ENCODE peak calls at places on chromosomes 12 and 14, in eight cellular contexts. One of them, this sample, is unnamed.

GRCh38 chr12:112112423-112113132 is 4.0 kb upstream of the NAA25 start:
- DNase-seq in body of pancreas: peak; percentile 8
- DNase-seq in nephron progenitor cell: no peak
- DNase-seq in ovary: no peak
- DNase-seq in NCI-H510A treated with DMSO at 0.1 percent for 48 hours: no peak
- DNase-seq in activated gamma-delta T cell treated with Interleukin-2 at 50 U/mL for 16 hours: no peak
- DNase-seq in NCI-H1092 treated with DMSO at 0.1 percent for 48 hours: no peak
- DNase-seq in T-helper 9 cell: no peak
- DNase-seq in this sample: no peak

GRCh38 chr12:121537814-121538698 is 42.8 kb downstream of the KDM2B start:
- DNase-seq in T-helper 9 cell: no peak
- DNase-seq in nephron progenitor cell: peak; percentile 65
- DNase-seq in NCI-H1092 treated with DMSO at 0.1 percent for 48 hours: no peak
- DNase-seq in NCI-H510A treated with DMSO at 0.1 percent for 48 hours: no peak
- DNase-seq in body of pancreas: no peak
- DNase-seq in activated gamma-delta T cell treated with Interleukin-2 at 50 U/mL for 16 hours: peak; percentile 26
- DNase-seq in ovary: peak; percentile 60
- DNase-seq in this sample: no peak

GRCh38 chr14:61940669-61941420 is 178.6 kb downstream of the SNAPC1 start:
- DNase-seq in ovary: no peak
- DNase-seq in NCI-H510A treated with DMSO at 0.1 percent for 48 hours: no peak
- DNase-seq in body of pancreas: no peak
- DNase-seq in NCI-H1092 treated with DMSO at 0.1 percent for 48 hours: no peak
- DNase-seq in nephron progenitor cell: peak; percentile 15
- DNase-seq in activated gamma-delta T cell treated with Interleukin-2 at 50 U/mL for 16 hours: no peak
- DNase-seq in T-helper 9 cell: no peak
- DNase-seq in this sample: no peak

GRCh38 chr12:84455598-84455997 is 457.0 kb downstream of the SLC6A15 start:
- DNase-seq in NCI-H1092 treated with DMSO at 0.1 percent for 48 hours: no peak
- DNase-seq in activated gamma-delta T cell treated with Interleukin-2 at 50 U/mL for 16 hours: no peak
- DNase-seq in ovary: no peak
- DNase-seq in T-helper 9 cell: no peak
- DNase-seq in NCI-H510A treated with DMSO at 0.1 percent for 48 hours: no peak
- DNase-seq in body of pancreas: no peak
- DNase-seq in nephron progenitor cell: no peak
- DNase-seq in this sample: no peak

GRCh38 chr12:6613015-6613775 is 6.0 kb upstream of the CHD4 start:
- DNase-seq in NCI-H1092 treated with DMSO at 0.1 percent for 48 hours: peak; percentile 92
- DNase-seq in body of pancreas: peak; percentile 58
- DNase-seq in ovary: peak; percentile 91
- DNase-seq in T-helper 9 cell: no peak
- DNase-seq in NCI-H510A treated with DMSO at 0.1 percent for 48 hours: peak; percentile 87
- DNase-seq in activated gamma-delta T cell treated with Interleukin-2 at 50 U/mL for 16 hours: peak; percentile 42
- DNase-seq in nephron progenitor cell: peak; percentile 63
- DNase-seq in this sample: peak; percentile 97

GRCh38 chr12:13304924-13305323 is 108.4 kb downstream of the EMP1 start:
- DNase-seq in NCI-H510A treated with DMSO at 0.1 percent for 48 hours: no peak
- DNase-seq in NCI-H1092 treated with DMSO at 0.1 percent for 48 hours: no peak
- DNase-seq in nephron progenitor cell: no peak
- DNase-seq in activated gamma-delta T cell treated with Interleukin-2 at 50 U/mL for 16 hours: no peak
- DNase-seq in T-helper 9 cell: no peak
- DNase-seq in body of pancreas: no peak
- DNase-seq in ovary: no peak
- DNase-seq in this sample: no peak

GRCh38 chr12:120363274-120363855 is 5.6 kb downstream of the MSI1 start:
- DNase-seq in T-helper 9 cell: no peak
- DNase-seq in NCI-H510A treated with DMSO at 0.1 percent for 48 hours: no peak
- DNase-seq in activated gamma-delta T cell treated with Interleukin-2 at 50 U/mL for 16 hours: no peak
- DNase-seq in body of pancreas: no peak
- DNase-seq in nephron progenitor cell: no peak
- DNase-seq in ovary: no peak
- DNase-seq in NCI-H1092 treated with DMSO at 0.1 percent for 48 hours: peak; percentile 39
- DNase-seq in this sample: no peak

GRCh38 chr14:38704220-38704619 is 398.8 kb downstream of the SEC23A start:
- DNase-seq in T-helper 9 cell: no peak
- DNase-seq in ovary: no peak
- DNase-seq in nephron progenitor cell: no peak
- DNase-seq in NCI-H510A treated with DMSO at 0.1 percent for 48 hours: no peak
- DNase-seq in activated gamma-delta T cell treated with Interleukin-2 at 50 U/mL for 16 hours: no peak
- DNase-seq in NCI-H1092 treated with DMSO at 0.1 percent for 48 hours: no peak
- DNase-seq in body of pancreas: no peak
- DNase-seq in this sample: no peak

GRCh38 chr14:100246809-100247428 is 8.0 kb downstream of the YY1 start:
- DNase-seq in NCI-H510A treated with DMSO at 0.1 percent for 48 hours: peak; percentile 83
- DNase-seq in T-helper 9 cell: no peak
- DNase-seq in body of pancreas: no peak
- DNase-seq in nephron progenitor cell: no peak
- DNase-seq in NCI-H1092 treated with DMSO at 0.1 percent for 48 hours: peak; percentile 53
- DNase-seq in ovary: no peak
- DNase-seq in activated gamma-delta T cell treated with Interleukin-2 at 50 U/mL for 16 hours: no peak
- DNase-seq in this sample: peak; percentile 55

GRCh38 chr14:77660754-77661153 is 44.3 kb upstream of the SPTLC2 start:
- DNase-seq in NCI-H510A treated with DMSO at 0.1 percent for 48 hours: peak; percentile 8
- DNase-seq in T-helper 9 cell: no peak
- DNase-seq in nephron progenitor cell: no peak
- DNase-seq in ovary: no peak
- DNase-seq in body of pancreas: no peak
- DNase-seq in NCI-H1092 treated with DMSO at 0.1 percent for 48 hours: peak; percentile 82
- DNase-seq in activated gamma-delta T cell treated with Interleukin-2 at 50 U/mL for 16 hours: no peak
- DNase-seq in this sample: peak; percentile 86

GRCh38 chr14:30402846-30403245 is 156.1 kb upstream of the G2E3 start:
- DNase-seq in NCI-H510A treated with DMSO at 0.1 percent for 48 hours: no peak
- DNase-seq in nephron progenitor cell: no peak
- DNase-seq in ovary: no peak
- DNase-seq in body of pancreas: no peak
- DNase-seq in T-helper 9 cell: no peak
- DNase-seq in NCI-H1092 treated with DMSO at 0.1 percent for 48 hours: no peak
- DNase-seq in activated gamma-delta T cell treated with Interleukin-2 at 50 U/mL for 16 hours: no peak
- DNase-seq in this sample: no peak

GRCh38 chr12:58712981-58713380 is 207.3 kb downstream of the LRIG3 start:
- DNase-seq in NCI-H1092 treated with DMSO at 0.1 percent for 48 hours: no peak
- DNase-seq in ovary: no peak
- DNase-seq in T-helper 9 cell: no peak
- DNase-seq in activated gamma-delta T cell treated with Interleukin-2 at 50 U/mL for 16 hours: no peak
- DNase-seq in body of pancreas: no peak
- DNase-seq in nephron progenitor cell: no peak
- DNase-seq in NCI-H510A treated with DMSO at 0.1 percent for 48 hours: no peak
- DNase-seq in this sample: no peak

GRCh38 chr12:126474703-126475102 is 1409.5 kb downstream of the AACS start:
- DNase-seq in NCI-H510A treated with DMSO at 0.1 percent for 48 hours: no peak
- DNase-seq in nephron progenitor cell: no peak
- DNase-seq in NCI-H1092 treated with DMSO at 0.1 percent for 48 hours: no peak
- DNase-seq in body of pancreas: no peak
- DNase-seq in T-helper 9 cell: no peak
- DNase-seq in ovary: no peak
- DNase-seq in activated gamma-delta T cell treated with Interleukin-2 at 50 U/mL for 16 hours: no peak
- DNase-seq in this sample: no peak

GRCh38 chr14:105478624-105479305 is 4.1 kb downstream of the CRIP2 start:
- DNase-seq in ovary: no peak
- DNase-seq in NCI-H1092 treated with DMSO at 0.1 percent for 48 hours: no peak
- DNase-seq in NCI-H510A treated with DMSO at 0.1 percent for 48 hours: no peak
- DNase-seq in T-helper 9 cell: peak; percentile 54
- DNase-seq in activated gamma-delta T cell treated with Interleukin-2 at 50 U/mL for 16 hours: no peak
- DNase-seq in nephron progenitor cell: peak; percentile 48
- DNase-seq in body of pancreas: no peak
- DNase-seq in this sample: no peak

GRCh38 chr14:105533811-105534498 is 7.6 kb downstream of the TMEM121 start:
- DNase-seq in NCI-H510A treated with DMSO at 0.1 percent for 48 hours: no peak
- DNase-seq in body of pancreas: no peak
- DNase-seq in ovary: no peak
- DNase-seq in NCI-H1092 treated with DMSO at 0.1 percent for 48 hours: no peak
- DNase-seq in activated gamma-delta T cell treated with Interleukin-2 at 50 U/mL for 16 hours: no peak
- DNase-seq in T-helper 9 cell: no peak
- DNase-seq in nephron progenitor cell: no peak
- DNase-seq in this sample: no peak

GRCh38 chr12:1698638-1699214 is 7.9 kb downstream of the ADIPOR2 start:
- DNase-seq in ovary: no peak
- DNase-seq in T-helper 9 cell: no peak
- DNase-seq in NCI-H1092 treated with DMSO at 0.1 percent for 48 hours: no peak
- DNase-seq in nephron progenitor cell: no peak
- DNase-seq in activated gamma-delta T cell treated with Interleukin-2 at 50 U/mL for 16 hours: no peak
- DNase-seq in body of pancreas: no peak
- DNase-seq in NCI-H510A treated with DMSO at 0.1 percent for 48 hours: peak; percentile 11
- DNase-seq in this sample: peak; percentile 2

GRCh38 chr12:119624971-119625370 is 31.4 kb downstream of the TMEM233 start:
- DNase-seq in NCI-H1092 treated with DMSO at 0.1 percent for 48 hours: peak; percentile 75
- DNase-seq in body of pancreas: no peak
- DNase-seq in activated gamma-delta T cell treated with Interleukin-2 at 50 U/mL for 16 hours: no peak
- DNase-seq in NCI-H510A treated with DMSO at 0.1 percent for 48 hours: no peak
- DNase-seq in T-helper 9 cell: no peak
- DNase-seq in ovary: no peak
- DNase-seq in nephron progenitor cell: no peak
- DNase-seq in this sample: peak; percentile 92

GRCh38 chr12:57837779-57838562 is 8.6 kb downstream of the CTDSP2 start:
- DNase-seq in ovary: no peak
- DNase-seq in T-helper 9 cell: no peak
- DNase-seq in nephron progenitor cell: no peak
- DNase-seq in NCI-H510A treated with DMSO at 0.1 percent for 48 hours: peak; percentile 58
- DNase-seq in activated gamma-delta T cell treated with Interleukin-2 at 50 U/mL for 16 hours: no peak
- DNase-seq in NCI-H1092 treated with DMSO at 0.1 percent for 48 hours: peak; percentile 4
- DNase-seq in body of pancreas: no peak
- DNase-seq in this sample: no peak

GRCh38 chr12:18135509-18135908 is 45.5 kb upstream of the RERGL start:
- DNase-seq in activated gamma-delta T cell treated with Interleukin-2 at 50 U/mL for 16 hours: no peak
- DNase-seq in ovary: no peak
- DNase-seq in NCI-H510A treated with DMSO at 0.1 percent for 48 hours: no peak
- DNase-seq in NCI-H1092 treated with DMSO at 0.1 percent for 48 hours: no peak
- DNase-seq in body of pancreas: no peak
- DNase-seq in T-helper 9 cell: no peak
- DNase-seq in nephron progenitor cell: no peak
- DNase-seq in this sample: no peak

GRCh38 chr12:89928467-89928866 is 219.8 kb upstream of the ATP2B1 start:
- DNase-seq in NCI-H1092 treated with DMSO at 0.1 percent for 48 hours: no peak
- DNase-seq in NCI-H510A treated with DMSO at 0.1 percent for 48 hours: no peak
- DNase-seq in T-helper 9 cell: no peak
- DNase-seq in body of pancreas: no peak
- DNase-seq in activated gamma-delta T cell treated with Interleukin-2 at 50 U/mL for 16 hours: no peak
- DNase-seq in nephron progenitor cell: no peak
- DNase-seq in ovary: no peak
- DNase-seq in this sample: no peak

GRCh38 chr12:32586390-32586789 is 92.7 kb upstream of the DNM1L start:
- DNase-seq in NCI-H1092 treated with DMSO at 0.1 percent for 48 hours: no peak
- DNase-seq in body of pancreas: no peak
- DNase-seq in nephron progenitor cell: no peak
- DNase-seq in NCI-H510A treated with DMSO at 0.1 percent for 48 hours: no peak
- DNase-seq in ovary: no peak
- DNase-seq in activated gamma-delta T cell treated with Interleukin-2 at 50 U/mL for 16 hours: no peak
- DNase-seq in T-helper 9 cell: no peak
- DNase-seq in this sample: no peak

GRCh38 chr12:6548556-6549378 is 7.1 kb downstream of the IFFO1 start:
- DNase-seq in NCI-H510A treated with DMSO at 0.1 percent for 48 hours: no peak
- DNase-seq in ovary: no peak
- DNase-seq in T-helper 9 cell: no peak
- DNase-seq in body of pancreas: no peak
- DNase-seq in NCI-H1092 treated with DMSO at 0.1 percent for 48 hours: no peak
- DNase-seq in nephron progenitor cell: no peak
- DNase-seq in activated gamma-delta T cell treated with Interleukin-2 at 50 U/mL for 16 hours: no peak
- DNase-seq in this sample: no peak

GRCh38 chr12:11967356-11968040 is 103.2 kb upstream of the BCL2L14 start:
- DNase-seq in NCI-H1092 treated with DMSO at 0.1 percent for 48 hours: no peak
- DNase-seq in nephron progenitor cell: no peak
- DNase-seq in activated gamma-delta T cell treated with Interleukin-2 at 50 U/mL for 16 hours: no peak
- DNase-seq in ovary: no peak
- DNase-seq in T-helper 9 cell: no peak
- DNase-seq in body of pancreas: no peak
- DNase-seq in NCI-H510A treated with DMSO at 0.1 percent for 48 hours: no peak
- DNase-seq in this sample: no peak

GRCh38 chr12:64625243-64626077 is 15.2 kb downstream of the RASSF3 start:
- DNase-seq in NCI-H1092 treated with DMSO at 0.1 percent for 48 hours: no peak
- DNase-seq in ovary: no peak
- DNase-seq in NCI-H510A treated with DMSO at 0.1 percent for 48 hours: peak; percentile 46
- DNase-seq in nephron progenitor cell: no peak
- DNase-seq in body of pancreas: peak; percentile 41
- DNase-seq in activated gamma-delta T cell treated with Interleukin-2 at 50 U/mL for 16 hours: no peak
- DNase-seq in T-helper 9 cell: no peak
- DNase-seq in this sample: no peak

GRCh38 chr12:115710104-115710564 is 567.4 kb downstream of the MED13L start:
- DNase-seq in ovary: no peak
- DNase-seq in T-helper 9 cell: no peak
- DNase-seq in NCI-H510A treated with DMSO at 0.1 percent for 48 hours: no peak
- DNase-seq in nephron progenitor cell: no peak
- DNase-seq in NCI-H1092 treated with DMSO at 0.1 percent for 48 hours: peak; percentile 74
- DNase-seq in body of pancreas: peak; percentile 9
- DNase-seq in activated gamma-delta T cell treated with Interleukin-2 at 50 U/mL for 16 hours: no peak
- DNase-seq in this sample: no peak

GRCh38 chr12:79299447-79300198 is 391.1 kb downstream of the PAWR start:
- DNase-seq in body of pancreas: no peak
- DNase-seq in activated gamma-delta T cell treated with Interleukin-2 at 50 U/mL for 16 hours: no peak
- DNase-seq in T-helper 9 cell: no peak
- DNase-seq in NCI-H1092 treated with DMSO at 0.1 percent for 48 hours: no peak
- DNase-seq in ovary: no peak
- DNase-seq in nephron progenitor cell: no peak
- DNase-seq in NCI-H510A treated with DMSO at 0.1 percent for 48 hours: no peak
- DNase-seq in this sample: no peak

GRCh38 chr14:103806805-103807204 is 40.6 kb downstream of the PPP1R13B start:
- DNase-seq in nephron progenitor cell: no peak
- DNase-seq in body of pancreas: no peak
- DNase-seq in NCI-H1092 treated with DMSO at 0.1 percent for 48 hours: no peak
- DNase-seq in ovary: no peak
- DNase-seq in NCI-H510A treated with DMSO at 0.1 percent for 48 hours: no peak
- DNase-seq in T-helper 9 cell: no peak
- DNase-seq in activated gamma-delta T cell treated with Interleukin-2 at 50 U/mL for 16 hours: no peak
- DNase-seq in this sample: no peak

GRCh38 chr14:54785111-54785777 is 117.4 kb downstream of the GCH1 start:
- DNase-seq in nephron progenitor cell: no peak
- DNase-seq in T-helper 9 cell: no peak
- DNase-seq in NCI-H1092 treated with DMSO at 0.1 percent for 48 hours: peak; percentile 45
- DNase-seq in NCI-H510A treated with DMSO at 0.1 percent for 48 hours: no peak
- DNase-seq in body of pancreas: no peak
- DNase-seq in ovary: no peak
- DNase-seq in activated gamma-delta T cell treated with Interleukin-2 at 50 U/mL for 16 hours: no peak
- DNase-seq in this sample: no peak

GRCh38 chr14:105166571-105167302 is 1.8 kb downstream of the JAG2 start:
- DNase-seq in body of pancreas: no peak
- DNase-seq in activated gamma-delta T cell treated with Interleukin-2 at 50 U/mL for 16 hours: no peak
- DNase-seq in NCI-H1092 treated with DMSO at 0.1 percent for 48 hours: no peak
- DNase-seq in NCI-H510A treated with DMSO at 0.1 percent for 48 hours: no peak
- DNase-seq in T-helper 9 cell: no peak
- DNase-seq in ovary: no peak
- DNase-seq in nephron progenitor cell: no peak
- DNase-seq in this sample: peak; percentile 33

GRCh38 chr14:24279301-24280186 is 8.1 kb upstream of the RABGGTA start:
- DNase-seq in ovary: no peak
- DNase-seq in NCI-H510A treated with DMSO at 0.1 percent for 48 hours: no peak
- DNase-seq in activated gamma-delta T cell treated with Interleukin-2 at 50 U/mL for 16 hours: no peak
- DNase-seq in nephron progenitor cell: no peak
- DNase-seq in NCI-H1092 treated with DMSO at 0.1 percent for 48 hours: no peak
- DNase-seq in body of pancreas: peak; percentile 42
- DNase-seq in T-helper 9 cell: no peak
- DNase-seq in this sample: peak; percentile 5

GRCh38 chr14:34496007-34496678 is 34.1 kb upstream of the SPTSSA start:
- DNase-seq in T-helper 9 cell: no peak
- DNase-seq in NCI-H1092 treated with DMSO at 0.1 percent for 48 hours: no peak
- DNase-seq in ovary: peak; percentile 77
- DNase-seq in activated gamma-delta T cell treated with Interleukin-2 at 50 U/mL for 16 hours: no peak
- DNase-seq in body of pancreas: peak; percentile 14
- DNase-seq in NCI-H510A treated with DMSO at 0.1 percent for 48 hours: no peak
- DNase-seq in nephron progenitor cell: no peak
- DNase-seq in this sample: no peak

GRCh38 chr12:124240493-124240892 is 54.4 kb upstream of the RFLNA start:
- DNase-seq in T-helper 9 cell: no peak
- DNase-seq in nephron progenitor cell: no peak
- DNase-seq in NCI-H1092 treated with DMSO at 0.1 percent for 48 hours: no peak
- DNase-seq in body of pancreas: no peak
- DNase-seq in NCI-H510A treated with DMSO at 0.1 percent for 48 hours: no peak
- DNase-seq in activated gamma-delta T cell treated with Interleukin-2 at 50 U/mL for 16 hours: no peak
- DNase-seq in ovary: no peak
- DNase-seq in this sample: no peak

GRCh38 chr12:119006749-119007148 is 25.4 kb downstream of the SRRM4 start:
- DNase-seq in body of pancreas: no peak
- DNase-seq in activated gamma-delta T cell treated with Interleukin-2 at 50 U/mL for 16 hours: no peak
- DNase-seq in NCI-H510A treated with DMSO at 0.1 percent for 48 hours: peak; percentile 36
- DNase-seq in T-helper 9 cell: no peak
- DNase-seq in nephron progenitor cell: peak; percentile 45
- DNase-seq in NCI-H1092 treated with DMSO at 0.1 percent for 48 hours: peak; percentile 46
- DNase-seq in ovary: no peak
- DNase-seq in this sample: no peak

GRCh38 chr14:103846569-103847438 is 571 bp downstream of the PPP1R13B start:
- DNase-seq in ovary: peak; percentile 74
- DNase-seq in activated gamma-delta T cell treated with Interleukin-2 at 50 U/mL for 16 hours: peak; percentile 29
- DNase-seq in T-helper 9 cell: peak; percentile 28
- DNase-seq in nephron progenitor cell: peak; percentile 30
- DNase-seq in body of pancreas: peak; percentile 56
- DNase-seq in NCI-H510A treated with DMSO at 0.1 percent for 48 hours: no peak
- DNase-seq in NCI-H1092 treated with DMSO at 0.1 percent for 48 hours: peak; percentile 15
- DNase-seq in this sample: peak; percentile 43

This sample was measured in NCI-H1105 treated with DMSO at 0.1 percent for 48 hours.